ENCODE peak calls at places on chromosome 22, in four cellular contexts. U is neural progenitor cell, C is SK-N-SH, R is GM23248. O is an unnamed sample.

GRCh38 chr22:48683640-48684039 is 1144.0 kb downstream of the BRD1 start:
- DNase-seq in U (no peak), R (no peak), C (no peak), O (no peak)

GRCh38 chr22:17087176-17088131 is 2.7 kb downstream of the IL17RA start:
- DNase-seq in R (no peak), C (no peak), U (no peak), O (peak; percentile 73)

GRCh38 chr22:44573451-44573850 is 75.4 kb upstream of the RTL6 start:
- DNase-seq in U (no peak), C (no peak), R (no peak), O (no peak)

GRCh38 chr22:48700566-48701295 is 1126.9 kb downstream of the BRD1 start:
- DNase-seq in R (no peak), U (no peak), C (no peak), O (no peak)

GRCh38 chr22:44316393-44317162 is 3.8 kb upstream of the SHISAL1 start:
- DNase-seq in C (no peak), R (no peak), U (no peak), O (no peak)

GRCh38 chr22:48639896-48640732 is 1187.6 kb downstream of the BRD1 start:
- DNase-seq in C (peak; percentile 56), R (no peak), U (no peak), O (peak; percentile 59)

GRCh38 chr22:35089139-35089538 is 23.2 kb downstream of the ISX start:
- DNase-seq in R (no peak), U (no peak), C (no peak), O (no peak)

GRCh38 chr22:10741210-10741609 is 4786.8 kb upstream of the OR11H1 start:
- DNase-seq in U (no peak), C (peak; percentile 24), R (no peak), O (no peak)

GRCh38 chr22:23393721-23394320 is 186.3 kb downstream of the IGLL1 start:
- DNase-seq in C (no peak), R (no peak), U (no peak), O (no peak)

GRCh38 chr22:43740587-43741270 is 71.4 kb downstream of the EFCAB6 start:
- DNase-seq in U (no peak), R (no peak), C (no peak), O (no peak)

GRCh38 chr22:17117890-17118289 is 3.3 kb downstream of the TMEM121B start:
- DNase-seq in C (no peak), R (no peak), U (no peak), O (peak; percentile 54)

GRCh38 chr22:16968218-16968595 is 39.8 kb downstream of the GAB4 start:
- DNase-seq in R (no peak), C (no peak), U (no peak), O (no peak)

GRCh38 chr22:39250131-39250530 is 5.3 kb upstream of the PDGFB start:
- DNase-seq in C (no peak), R (no peak), U (peak; percentile 37), O (no peak)

GRCh38 chr22:23216331-23217170 is 36.2 kb downstream of the BCR start:
- DNase-seq in U (no peak), C (no peak), R (no peak), O (peak; percentile 87)

GRCh38 chr22:24367841-24368240 is 59.6 kb upstream of the ADORA2A start:
- DNase-seq in U (no peak), C (no peak), R (peak; percentile 43), O (no peak)

GRCh38 chr22:32650553-32651345 is 150.8 kb upstream of the TIMP3 start:
- DNase-seq in C (no peak), R (peak; percentile 94), U (no peak), O (no peak)

GRCh38 chr22:34502821-34503220 is 563.1 kb upstream of the ISX start:
- DNase-seq in R (no peak), U (no peak), C (no peak), O (no peak)

GRCh38 chr22:38271927-38272372 is 860 bp downstream of the TMEM184B start:
- DNase-seq in U (peak; percentile 39), C (no peak), R (peak; percentile 41), O (no peak)

GRCh38 chr22:43654271-43654670 is 157.8 kb downstream of the EFCAB6 start:
- DNase-seq in C (no peak), R (no peak), U (no peak), O (no peak)

GRCh38 chr22:34454598-34454997 is 534.3 kb upstream of the LARGE1 start:
- DNase-seq in C (no peak), R (no peak), U (no peak), O (no peak)

GRCh38 chr22:43642319-43642718 is 169.8 kb downstream of the EFCAB6 start:
- DNase-seq in U (no peak), C (no peak), R (no peak), O (no peak)

GRCh38 chr22:28282346-28282745 is 363.3 kb upstream of the PITPNB start:
- DNase-seq in R (peak; percentile 55), C (no peak), U (no peak), O (no peak)

GRCh38 chr22:20979243-20979809 is 2.8 kb upstream of the LZTR1 start:
- DNase-seq in U (peak; percentile 95), C (peak; percentile 70), R (peak; percentile 74), O (no peak)

GRCh38 chr22:28441720-28442263 is 237.8 kb downstream of the TTC28 start:
- DNase-seq in C (peak; percentile 27), U (peak; percentile 5), R (peak; percentile 49), O (no peak)

GRCh38 chr22:43823353-43823908 is 11.3 kb upstream of the EFCAB6 start:
- DNase-seq in U (peak; percentile 40), R (no peak), C (no peak), O (no peak)

GRCh38 chr22:42180349-42180842 is 49.8 kb upstream of the CYP2D6 start:
- DNase-seq in R (peak; percentile 66), U (no peak), C (no peak), O (peak; percentile 14)

GRCh38 chr22:21009638-21010425 is 5.1 kb upstream of the P2RX6 start:
- DNase-seq in U (peak; percentile 88), C (no peak), R (peak; percentile 70), O (peak; percentile 70)

GRCh38 chr22:26592368-26593015 is 2.6 kb upstream of the TPST2 start:
- DNase-seq in R (no peak), U (no peak), C (no peak), O (peak; percentile 86)

GRCh38 chr22:42016111-42016510 is 17.5 kb downstream of the WBP2NL start:
- DNase-seq in U (no peak), R (no peak), C (no peak), O (no peak)

GRCh38 chr22:19097518-19097917 is 24.7 kb downstream of the DGCR2 start:
- DNase-seq in U (no peak), R (no peak), C (no peak), O (no peak)
- H3K79me2 ChIP-seq in U (peaks cover 60% of the 10 kb centered on the region), R (peaks cover 97% of the 10 kb centered on the region), C (peaks cover 72% of the 10 kb centered on the region), O (peaks cover 77% of the 10 kb centered on the region)

GRCh38 chr22:45777046-45777851 is 105.6 kb downstream of the ATXN10 start:
- DNase-seq in R (peak; percentile 45), C (no peak), U (no peak), O (no peak)

GRCh38 chr22:45775062-45775461 is 103.4 kb downstream of the ATXN10 start:
- DNase-seq in U (no peak), C (no peak), R (no peak), O (no peak)

GRCh38 chr22:45774016-45774670 is 102.5 kb downstream of the ATXN10 start:
- DNase-seq in R (no peak), U (no peak), C (no peak), O (no peak)

GRCh38 chr22:45776313-45776585 is 104.6 kb downstream of the ATXN10 start:
- DNase-seq in U (no peak), R (no peak), C (no peak), O (no peak)

DNA sequence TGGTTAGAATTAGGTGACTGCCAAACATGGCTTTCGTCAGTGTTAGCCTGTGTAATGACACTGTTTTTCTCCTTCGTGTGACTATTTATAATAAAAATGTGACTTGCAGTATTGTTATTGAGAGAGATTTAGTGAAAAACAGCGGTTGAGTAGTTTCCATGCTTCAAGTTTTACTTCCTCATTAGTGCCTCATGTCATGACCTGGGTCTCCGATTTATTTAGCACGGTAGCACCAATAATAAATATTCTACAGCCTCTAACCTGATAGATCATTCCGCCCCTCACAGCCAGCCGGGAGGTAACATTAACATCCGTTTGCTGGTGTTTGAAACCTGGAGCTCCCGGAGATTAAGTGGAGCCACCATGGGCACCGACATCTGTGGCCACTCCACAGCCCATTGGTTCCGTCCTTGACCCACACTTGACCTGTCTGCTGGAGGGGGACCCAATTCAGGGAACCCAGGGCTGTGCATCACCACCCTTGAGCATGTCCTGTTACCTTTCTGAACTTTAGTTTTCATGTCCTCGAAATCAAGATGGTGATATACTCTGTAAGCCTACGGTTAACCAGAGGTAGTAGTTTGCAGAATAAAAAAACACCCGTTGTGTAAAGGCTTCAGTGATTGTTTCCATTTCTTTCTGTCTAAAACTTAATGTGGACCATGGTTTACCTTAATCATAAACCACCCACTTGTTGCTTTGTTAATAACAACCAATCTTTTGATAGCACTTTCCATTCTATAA is 104.1 kb downstream of the ATXN10 start:
- DNase-seq in U (no peak), C (no peak), R (no peak), O (no peak)
- H2AFZ ChIP-seq in U (no peak overlapping the region), C (no peak overlapping the region), R (no peak overlapping the region), O (no peak overlapping the region)

DNA sequence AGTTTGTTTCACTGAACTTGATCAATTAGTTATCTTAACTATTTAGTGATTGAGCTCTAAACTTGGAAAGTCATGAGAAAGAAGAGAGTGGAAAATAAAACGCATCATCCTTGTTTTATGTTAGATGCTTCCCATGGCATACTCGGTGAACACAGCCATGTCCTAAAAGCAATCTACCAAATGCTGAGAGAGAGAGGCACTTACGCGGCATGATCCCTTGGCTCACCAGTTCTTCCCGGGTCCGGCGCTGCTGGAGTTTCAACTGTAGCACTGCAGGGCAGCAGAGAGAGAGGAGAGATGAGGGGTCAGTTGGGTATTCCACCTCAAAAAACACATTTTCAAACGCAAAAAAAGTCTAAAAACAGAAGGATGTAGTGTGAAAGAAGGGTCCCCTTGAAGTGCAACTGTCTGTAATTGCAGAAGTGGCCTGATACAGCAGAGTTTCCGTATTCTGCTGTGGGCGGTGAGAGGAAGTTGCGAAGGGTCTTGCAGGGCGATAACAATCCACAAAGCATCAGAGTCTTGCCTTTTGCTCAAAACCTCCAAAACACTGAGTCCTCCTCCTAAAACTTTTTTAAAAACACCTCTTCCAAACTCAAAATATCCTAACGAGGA is 92.7 kb downstream of the SGSM3 start:
- DNase-seq in R (no peak), U (no peak), C (no peak), O (peak; percentile 67)
- H3K27ac ChIP-seq in R (no peak overlapping the region), U (no peak overlapping the region), C (no peak overlapping the region), O (peak overlapping the region; percentile 82)

GRCh38 chr22:47457021-47457420 is 694.6 kb downstream of the TBC1D22A start:
- DNase-seq in U (no peak), C (no peak), R (no peak), O (no peak)
- H3K79me2 ChIP-seq in U (no peaks in the 10 kb centered on the region), C (no peaks in the 10 kb centered on the region), R (no peaks in the 10 kb centered on the region), O (no peaks in the 10 kb centered on the region)